ENCODE peak calls at places on chromosomes 12 and 14, in five cellular contexts. N is NCI-H1417 treated with DMSO at 0.1 percent for 48 hours, B is T-helper 17 cell, W is EL, T is stromal cell of bone marrow. S is an unnamed sample.

GRCh38 chr14:76997257-76997970 is 31.1 kb downstream of the IRF2BPL start:
- DNase-seq in W (peak; percentile 35), T (no peak), B (no peak), N (no peak), S (no peak)

GRCh38 chr14:101058571-101058970 is 155.0 kb upstream of the RTL1 start:
- DNase-seq in B (no peak), W (peak; percentile 30), N (no peak), T (peak; percentile 9), S (no peak)

GRCh38 chr12:71556881-71557280 is 106.8 kb downstream of the ZFC3H1 start:
- DNase-seq in N (no peak), B (no peak), T (peak; percentile 73), W (peak; percentile 96), S (no peak)

GRCh38 chr14:39581474-39581873 is 149.2 kb upstream of the FBXO33 start:
- DNase-seq in T (peak; percentile 8), W (no peak), B (no peak), N (no peak), S (no peak)

GRCh38 chr12:3076730-3077571 is at the start of gene TSPAN9:
- DNase-seq in B (peak; percentile 63), N (no peak), T (no peak), W (peak; percentile 78), S (no peak)

GRCh38 chr14:44981198-44981597 is 19.2 kb downstream of the TOGARAM1 start:
- DNase-seq in W (no peak), B (no peak), T (no peak), N (no peak), S (no peak)

GRCh38 chr12:128729628-128730121 is 94.1 kb downstream of the SLC15A4 start:
- DNase-seq in W (no peak), B (no peak), N (no peak), T (no peak), S (no peak)

GRCh38 chr12:109069307-109070231 is 17.2 kb downstream of the USP30 start:
- DNase-seq in T (no peak), W (no peak), N (no peak), B (no peak), S (no peak)

GRCh38 chr12:131105351-131105735 is 151.6 kb downstream of the ADGRD1 start:
- DNase-seq in N (no peak), B (no peak), T (no peak), W (no peak), S (no peak)

GRCh38 chr14:27366596-27366995 is 768.8 kb upstream of the NOVA1 start:
- DNase-seq in B (no peak), N (no peak), T (no peak), W (no peak), S (no peak)

GRCh38 chr12:58204086-58204485 is 262.7 kb downstream of the ATP23 start:
- DNase-seq in W (peak; percentile 26), T (no peak), B (no peak), N (no peak), S (no peak)

GRCh38 chr14:51368721-51369163 is 128.7 kb downstream of the TMX1 start:
- DNase-seq in B (no peak), N (no peak), W (peak; percentile 93), T (peak; percentile 88), S (no peak)

GRCh38 chr12:124419292-124420040 is 124.6 kb downstream of the RFLNA start:
- DNase-seq in B (no peak), N (no peak), T (no peak), W (no peak), S (no peak)

GRCh38 chr12:92122941-92123779 is 22.5 kb downstream of the BTG1 start:
- DNase-seq in B (no peak), T (no peak), N (no peak), W (no peak), S (no peak)

GRCh38 chr12:42213023-42213422 is 25.0 kb downstream of the YAF2 start:
- DNase-seq in B (no peak), T (no peak), W (peak; percentile 70), N (peak; percentile 9), S (peak; percentile 62)

GRCh38 chr12:1638167-1638566 is 9.1 kb downstream of the WNT5B start:
- DNase-seq in W (no peak), B (no peak), N (no peak), T (no peak), S (no peak)

GRCh38 chr12:106309671-106310313 is 7.3 kb downstream of the TCP11L2 start:
- DNase-seq in W (peak; percentile 71), B (no peak), N (no peak), T (no peak), S (no peak)

GRCh38 chr12:15701212-15701611 is 88.0 kb downstream of the EPS8 start:
- DNase-seq in T (no peak), N (no peak), B (no peak), W (peak; percentile 60), S (no peak)

GRCh38 chr12:108312885-108313203 is 26.3 kb downstream of the CMKLR1 start:
- DNase-seq in B (no peak), N (no peak), T (no peak), W (peak; percentile 19), S (no peak)

GRCh38 chr14:95235351-95235750 is 78.0 kb upstream of the DICER1 start:
- DNase-seq in B (no peak), T (no peak), N (no peak), W (no peak), S (no peak)

GRCh38 chr14:32508281-32508680 is 179.2 kb downstream of the AKAP6 start:
- DNase-seq in W (peak; percentile 37), N (no peak), B (no peak), T (no peak), S (no peak)

GRCh38 chr14:104753528-104754212 is 723 bp downstream of the SIVA1 start:
- DNase-seq in W (no peak), T (no peak), B (no peak), N (no peak), S (no peak)

GRCh38 chr12:122079532-122080081 is 1.1 kb downstream of the MLXIP start:
- DNase-seq in W (peak; percentile 16), B (no peak), T (no peak), N (no peak), S (no peak)

GRCh38 chr12:82574191-82574590 is 112.5 kb upstream of the TMTC2 start:
- DNase-seq in W (no peak), B (no peak), T (no peak), N (no peak), S (no peak)

GRCh38 chr14:33679461-33680225 is 271.2 kb downstream of the EGLN3 start:
- DNase-seq in W (peak; percentile 95), T (peak; percentile 21), B (no peak), N (no peak), S (no peak)

GRCh38 chr12:57890191-57891120 is 43.9 kb upstream of the CTDSP2 start:
- DNase-seq in T (no peak), B (no peak), N (no peak), W (no peak), S (no peak)

GRCh38 chr14:39023939-39024871 is 78.8 kb downstream of the SEC23A start:
- DNase-seq in N (peak; percentile 62), W (no peak), B (no peak), T (no peak), S (peak; percentile 20)

GRCh38 chr12:53995311-53996187 is 4.4 kb upstream of the HOXC9 start:
- DNase-seq in W (no peak), N (peak; percentile 46), B (no peak), T (no peak), S (no peak)

GRCh38 chr12:97960741-97961608 is 498.4 kb downstream of the RMST start:
- DNase-seq in W (peak; percentile 0), N (no peak), T (no peak), B (no peak), S (no peak)

GRCh38 chr14:59629384-59630158 is 53.0 kb upstream of the CCDC175 start:
- DNase-seq in B (no peak), N (no peak), T (no peak), W (no peak), S (no peak)

GRCh38 chr12:127286281-127286680 is 980.7 kb upstream of the TMEM132C start:
- DNase-seq in T (no peak), B (no peak), N (no peak), W (no peak), S (no peak)

GRCh38 chr12:91361864-91362263 is 179.2 kb upstream of the DCN start:
- DNase-seq in T (no peak), N (no peak), B (no peak), W (peak; percentile 28), S (no peak)

GRCh38 chr12:39692258-39692853 is 72.8 kb upstream of the ABCD2 start:
- DNase-seq in T (no peak), N (no peak), B (no peak), W (no peak), S (peak; percentile 4)

S was measured in NCI-H2081 treated with DMSO at 0.1 percent for 48 hours.